ENCODE peak calls at places on chromosome 20, in four cellular contexts. One of them, this sample, is unnamed. For H3K9me3, the result is how much of the 10 kb centered on the place peaks cover.

GRCh38 chr20:51189814-51190782 is 167.2 kb upstream of the KCNG1 start:
- DNase-seq in Panc1: no peak
- DNase-seq in pancreas: no peak
- DNase-seq in heart right ventricle: no peak
- DNase-seq in this sample: no peak

GRCh38 chr20:4603724-4604123 is 118.0 kb upstream of the PRND start:
- DNase-seq in Panc1: no peak
- DNase-seq in pancreas: no peak
- DNase-seq in heart right ventricle: no peak
- DNase-seq in this sample: peak

GRCh38 chr20:53291548-53291947 is 302.1 kb downstream of the ZNF217 start:
- DNase-seq in Panc1: no peak
- DNase-seq in pancreas: no peak
- DNase-seq in heart right ventricle: no peak
- DNase-seq in this sample: no peak

GRCh38 chr20:36304786-36305495 is 1.2 kb upstream of the DLGAP4 start:
- DNase-seq in Panc1: no peak
- DNase-seq in pancreas: no peak
- DNase-seq in heart right ventricle: no peak
- DNase-seq in this sample: no peak

GRCh38 chr20:37379967-37380828 is 34.3 kb downstream of the SRC start:
- DNase-seq in Panc1: no peak
- DNase-seq in pancreas: no peak
- DNase-seq in heart right ventricle: no peak
- DNase-seq in this sample: no peak

GRCh38 chr20:21391495-21392298 is 5.6 kb downstream of the NKX2-4 start:
- DNase-seq in Panc1: no peak
- DNase-seq in pancreas: peak
- DNase-seq in heart right ventricle: no peak
- DNase-seq in this sample: no peak

GRCh38 chr20:32898721-32899120 is 40.0 kb downstream of the EFCAB8 start:
- DNase-seq in Panc1: no peak
- DNase-seq in pancreas: no peak
- DNase-seq in heart right ventricle: no peak
- DNase-seq in this sample: no peak

GRCh38 chr20:33351696-33352095 is 49.6 kb downstream of the CDK5RAP1 start:
- DNase-seq in Panc1: no peak
- DNase-seq in pancreas: no peak
- DNase-seq in heart right ventricle: no peak
- DNase-seq in this sample: no peak

GRCh38 chr20:16518068-16518783 is 55.0 kb downstream of the KIF16B start:
- DNase-seq in Panc1: peak
- DNase-seq in pancreas: no peak
- DNase-seq in heart right ventricle: peak
- DNase-seq in this sample: peak

GRCh38 chr20:34458631-34459030 is 57.6 kb upstream of the DYNLRB1 start:
- DNase-seq in Panc1: no peak
- DNase-seq in pancreas: no peak
- DNase-seq in heart right ventricle: no peak
- DNase-seq in this sample: no peak

GRCh38 chr20:54545959-54546358 is 70.6 kb downstream of the DOK5 start:
- DNase-seq in Panc1: no peak
- DNase-seq in pancreas: no peak
- DNase-seq in heart right ventricle: no peak
- DNase-seq in this sample: no peak

GRCh38 chr20:584375-585301 is 25.5 kb downstream of the TCF15 start:
- DNase-seq in Panc1: no peak
- DNase-seq in pancreas: no peak
- DNase-seq in heart right ventricle: peak
- DNase-seq in this sample: no peak

DNA sequence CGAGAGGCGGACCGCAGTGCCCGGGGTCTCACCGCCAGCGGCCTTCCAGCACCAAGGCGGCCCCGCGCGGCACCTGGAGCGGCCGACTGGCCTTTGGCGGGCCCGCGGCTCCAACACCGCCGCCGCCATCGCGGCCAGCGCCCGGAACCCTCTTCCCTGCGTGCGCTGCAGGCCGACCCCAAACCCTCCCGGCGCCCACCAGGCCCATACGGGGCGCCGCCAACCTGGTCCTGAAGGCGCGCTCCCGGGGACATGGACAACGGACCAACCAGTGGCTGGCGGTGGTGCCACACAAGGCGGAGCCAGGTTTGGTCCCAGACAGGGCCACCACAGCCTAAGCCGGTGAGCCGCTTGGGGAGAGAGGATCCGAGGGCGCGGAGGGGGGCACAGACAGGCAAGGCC is 1514.8 kb upstream of the DEFB115 start:
- DNase-seq in Panc1: no peak
- DNase-seq in pancreas: no peak
- DNase-seq in heart right ventricle: no peak
- DNase-seq in this sample: no peak
- H3K9me3 ChIP-seq in Panc1: under half
- H3K9me3 ChIP-seq in pancreas: under half
- H3K9me3 ChIP-seq in heart right ventricle: under half
- H3K9me3 ChIP-seq in this sample: half or more

GRCh38 chr20:3085571-3086072 is 1.1 kb upstream of the AVP start:
- DNase-seq in Panc1: no peak
- DNase-seq in pancreas: no peak
- DNase-seq in heart right ventricle: no peak
- DNase-seq in this sample: no peak
- H3K9me3 ChIP-seq in Panc1: under half
- H3K9me3 ChIP-seq in pancreas: under half
- H3K9me3 ChIP-seq in heart right ventricle: under half
- H3K9me3 ChIP-seq in this sample: under half

GRCh38 chr20:60851826-60852704 is 400.0 kb upstream of the CDH4 start:
- DNase-seq in Panc1: no peak
- DNase-seq in pancreas: no peak
- DNase-seq in heart right ventricle: no peak
- DNase-seq in this sample: no peak

GRCh38 chr20:60862601-60863000 is 389.5 kb upstream of the CDH4 start:
- DNase-seq in Panc1: no peak
- DNase-seq in pancreas: no peak
- DNase-seq in heart right ventricle: no peak
- DNase-seq in this sample: no peak

GRCh38 chr20:60863548-60863947 is 388.5 kb upstream of the CDH4 start:
- DNase-seq in Panc1: no peak
- DNase-seq in pancreas: no peak
- DNase-seq in heart right ventricle: no peak
- DNase-seq in this sample: no peak

GRCh38 chr20:60857708-60858107 is 394.4 kb upstream of the CDH4 start:
- DNase-seq in Panc1: no peak
- DNase-seq in pancreas: no peak
- DNase-seq in heart right ventricle: no peak
- DNase-seq in this sample: peak
- H3K9me3 ChIP-seq in Panc1: under half
- H3K9me3 ChIP-seq in pancreas: under half
- H3K9me3 ChIP-seq in heart right ventricle: under half
- H3K9me3 ChIP-seq in this sample: under half

GRCh38 chr20:19743650-19744015 is 14.4 kb upstream of the RIN2 start:
- DNase-seq in Panc1: no peak
- DNase-seq in pancreas: no peak
- DNase-seq in heart right ventricle: no peak
- DNase-seq in this sample: no peak

GRCh38 chr20:19746396-19746795 is 11.7 kb upstream of the RIN2 start:
- DNase-seq in Panc1: no peak
- DNase-seq in pancreas: no peak
- DNase-seq in heart right ventricle: no peak
- DNase-seq in this sample: no peak

GRCh38 chr20:19745106-19745505 is 13.0 kb upstream of the RIN2 start:
- DNase-seq in Panc1: no peak
- DNase-seq in pancreas: no peak
- DNase-seq in heart right ventricle: no peak
- DNase-seq in this sample: no peak

GRCh38 chr20:19747903-19748302 is 10.2 kb upstream of the RIN2 start:
- DNase-seq in Panc1: no peak
- DNase-seq in pancreas: no peak
- DNase-seq in heart right ventricle: no peak
- DNase-seq in this sample: no peak

DNA sequence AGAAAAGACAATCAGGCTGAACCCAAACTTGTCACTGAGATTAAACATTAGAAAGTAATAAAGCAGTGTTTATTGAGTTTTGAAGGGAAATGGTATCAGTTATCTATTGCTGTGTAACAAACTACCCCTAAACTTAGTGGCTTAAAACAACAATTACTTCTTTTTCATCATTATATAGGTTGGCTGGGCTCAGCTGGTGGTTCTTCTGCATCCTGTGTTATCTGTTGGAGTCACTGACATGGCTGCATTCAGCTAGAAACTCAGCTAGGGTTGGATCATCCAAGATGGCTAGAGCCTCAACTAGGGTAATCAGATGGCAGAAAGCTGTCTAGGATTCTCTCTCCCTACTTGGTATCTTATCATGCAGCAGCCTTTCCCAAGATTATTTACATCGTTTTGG is 12.5 kb upstream of the RIN2 start:
- DNase-seq in Panc1: no peak
- DNase-seq in pancreas: no peak
- DNase-seq in heart right ventricle: no peak
- DNase-seq in this sample: no peak
- H3K9me3 ChIP-seq in Panc1: under half
- H3K9me3 ChIP-seq in pancreas: under half
- H3K9me3 ChIP-seq in heart right ventricle: under half
- H3K9me3 ChIP-seq in this sample: under half

GRCh38 chr20:30484009-30484748 is 773.3 kb upstream of the DEFB115 start:
- DNase-seq in Panc1: no peak
- DNase-seq in pancreas: peak
- DNase-seq in heart right ventricle: no peak
- DNase-seq in this sample: no peak
- H3K9me3 ChIP-seq in Panc1: under half
- H3K9me3 ChIP-seq in pancreas: under half
- H3K9me3 ChIP-seq in heart right ventricle: under half
- H3K9me3 ChIP-seq in this sample: half or more

GRCh38 chr20:59633646-59634045 is 29.3 kb downstream of the PHACTR3 start:
- DNase-seq in Panc1: no peak
- DNase-seq in pancreas: no peak
- DNase-seq in heart right ventricle: no peak
- DNase-seq in this sample: no peak

GRCh38 chr20:59634435-59635005 is 30.2 kb downstream of the PHACTR3 start:
- DNase-seq in Panc1: no peak
- DNase-seq in pancreas: no peak
- DNase-seq in heart right ventricle: no peak
- DNase-seq in this sample: no peak

GRCh38 chr20:59632426-59633113 is 28.2 kb downstream of the PHACTR3 start:
- DNase-seq in Panc1: no peak
- DNase-seq in pancreas: no peak
- DNase-seq in heart right ventricle: no peak
- DNase-seq in this sample: no peak

GRCh38 chr20:59640267-59640666 is 35.9 kb downstream of the PHACTR3 start:
- DNase-seq in Panc1: no peak
- DNase-seq in pancreas: no peak
- DNase-seq in heart right ventricle: no peak
- DNase-seq in this sample: no peak

GRCh38 chr20:59636791-59637370 is 32.5 kb downstream of the PHACTR3 start:
- DNase-seq in Panc1: no peak
- DNase-seq in pancreas: no peak
- DNase-seq in heart right ventricle: no peak
- DNase-seq in this sample: no peak
- H3K9me3 ChIP-seq in Panc1: under half
- H3K9me3 ChIP-seq in pancreas: under half
- H3K9me3 ChIP-seq in heart right ventricle: under half
- H3K9me3 ChIP-seq in this sample: under half

This sample was measured in AG04450.